ENCODE peak calls at places on chromosomes 2 and 18, in nine cellular contexts. W, G, T, Q, X, L, P, A and V are unnamed samples.

GRCh38 chr2:60959501-60959900 is 58.0 kb upstream of the PEX13 start:
- DNase-seq in W (no peak), L (no peak), T (no peak), X (no peak), G (no peak), Q (no peak), A (no peak), P (no peak), V (no peak)

GRCh38 chr2:164456599-164456998 is 164.7 kb downstream of the GRB14 start:
- DNase-seq in P (peak), L (no peak), A (no peak), X (no peak), T (peak), Q (no peak), G (no peak), W (peak), V (no peak)

GRCh38 chr2:26144953-26145680 is 27.8 kb upstream of the GAREM2 start:
- DNase-seq in G (peak), L (peak), A (peak), Q (no peak), T (peak), W (peak), P (peak), X (peak), V (peak)

GRCh38 chr2:46749042-46749461 is 166.6 kb downstream of the MCFD2 start:
- DNase-seq in A (peak), G (no peak), X (no peak), P (peak), W (peak), T (peak), L (no peak), Q (no peak), V (no peak)

GRCh38 chr2:190404487-190404886 is 3.7 kb upstream of the MFSD6 start:
- DNase-seq in P (peak), G (no peak), T (no peak), L (no peak), Q (no peak), A (no peak), X (no peak), W (peak), V (no peak)

GRCh38 chr2:239600194-239600593 is 199.4 kb upstream of the HDAC4 start:
- DNase-seq in L (no peak), G (no peak), T (no peak), W (no peak), Q (no peak), X (no peak), A (no peak), P (no peak), V (no peak)

GRCh38 chr18:25350561-25351201 is 1.3 kb downstream of the ZNF521 start:
- DNase-seq in A (no peak), G (peak), W (peak), T (peak), X (no peak), P (peak), L (no peak), Q (peak), V (no peak)

GRCh38 chr2:12330916-12331315 is 385.8 kb upstream of the TRIB2 start:
- DNase-seq in G (no peak), Q (no peak), P (peak), T (no peak), W (peak), X (no peak), L (no peak), A (no peak), V (no peak)

GRCh38 chr2:9001229-9001628 is 2.3 kb downstream of the MBOAT2 start:
- DNase-seq in L (peak), T (no peak), P (peak), Q (no peak), A (no peak), G (no peak), X (no peak), W (peak), V (no peak)

GRCh38 chr2:152348388-152348787 is 13.4 kb downstream of the FMNL2 start:
- DNase-seq in G (no peak), X (no peak), Q (no peak), T (no peak), P (peak), W (peak), L (no peak), A (no peak), V (no peak)

GRCh38 chr2:68043719-68044498 is 18.9 kb downstream of the C1D start:
- DNase-seq in L (no peak), A (peak), W (peak), G (no peak), X (no peak), P (peak), Q (no peak), T (no peak), V (no peak)

GRCh38 chr2:60530660-60531276 is 22.7 kb downstream of the BCL11A start:
- DNase-seq in G (peak), X (peak), W (peak), A (no peak), L (peak), Q (no peak), T (peak), P (no peak), V (no peak)

GRCh38 chr2:139925903-139926302 is 1145.7 kb upstream of the NXPH2 start:
- DNase-seq in L (no peak), Q (no peak), P (no peak), W (no peak), A (no peak), G (no peak), X (no peak), T (no peak), V (no peak)

GRCh38 chr2:29182920-29183319 is 67.7 kb downstream of the CLIP4 start:
- DNase-seq in L (no peak), T (no peak), X (no peak), Q (no peak), W (no peak), P (no peak), A (no peak), G (no peak), V (no peak)

GRCh38 chr2:119216994-119217393 is 6.6 kb upstream of the STEAP3 start:
- DNase-seq in P (no peak), A (no peak), Q (no peak), X (peak), W (no peak), G (no peak), L (no peak), T (no peak), V (no peak)

GRCh38 chr2:119220720-119221301 is 2.8 kb upstream of the STEAP3 start:
- DNase-seq in W (no peak), T (no peak), G (no peak), A (no peak), X (no peak), L (no peak), Q (no peak), P (no peak), V (no peak)

GRCh38 chr2:119219873-119220272 is 3.8 kb upstream of the STEAP3 start:
- DNase-seq in A (no peak), P (no peak), Q (no peak), X (no peak), G (no peak), T (no peak), L (no peak), W (peak), V (no peak)

GRCh38 chr2:119221609-119222008 is 2.0 kb upstream of the STEAP3 start:
- DNase-seq in G (no peak), T (no peak), P (no peak), Q (no peak), W (no peak), A (no peak), L (no peak), X (no peak), V (peak)

GRCh38 chr2:119218478-119219064 is 5.1 kb upstream of the STEAP3 start:
- DNase-seq in W (peak), P (peak), A (peak), G (no peak), X (peak), T (peak), L (peak), Q (no peak), V (no peak)
- TF ChIP-seq CTCF in W (peak), P (peak), A (peak), G (no peak), X (no peak), T (peak), L (peak), Q (peak), V (no peak)

GRCh38 chr2:220296174-220296573 is 668.7 kb downstream of the SLC4A3 start:
- DNase-seq in Q (no peak), G (no peak), L (no peak), A (no peak), W (peak), T (no peak), P (no peak), X (no peak), V (no peak)
- TF ChIP-seq CTCF in Q (no peak), G (no peak), L (no peak), A (peak), W (no peak), T (no peak), P (no peak), X (no peak), V (no peak)

GRCh38 chr18:52670903-52671302 is 330.9 kb downstream of the DCC start:
- DNase-seq in P (peak), G (peak), Q (no peak), L (peak), A (no peak), T (peak), W (peak), X (no peak), V (no peak)
- TF ChIP-seq CTCF in P (peak), G (no peak), Q (peak), L (peak), A (no peak), T (no peak), W (no peak), X (no peak), V (no peak)

GRCh38 chr2:28173377-28173776 is 219.3 kb upstream of the FOSL2 start:
- DNase-seq in G (no peak), T (no peak), X (no peak), P (no peak), A (no peak), Q (no peak), W (no peak), L (no peak), V (no peak)

GRCh38 chr2:28172114-28172898 is 220.4 kb upstream of the FOSL2 start:
- DNase-seq in L (no peak), Q (no peak), X (no peak), T (no peak), P (no peak), A (no peak), G (no peak), W (peak), V (no peak)

GRCh38 chr2:28174211-28174610 is 218.4 kb upstream of the FOSL2 start:
- DNase-seq in T (no peak), W (no peak), Q (no peak), P (no peak), A (no peak), L (no peak), X (no peak), G (no peak), V (no peak)

GRCh38 chr2:28169492-28169891 is 223.2 kb upstream of the FOSL2 start:
- DNase-seq in W (no peak), T (no peak), P (no peak), L (no peak), A (no peak), G (no peak), X (no peak), Q (no peak), V (no peak)

GRCh38 chr2:28175028-28175427 is 217.6 kb upstream of the FOSL2 start:
- DNase-seq in A (no peak), X (no peak), G (no peak), P (no peak), Q (no peak), T (peak), W (no peak), L (no peak), V (no peak)
- TF ChIP-seq CTCF in A (no peak), X (no peak), G (no peak), P (no peak), Q (no peak), T (no peak), W (no peak), L (no peak), V (no peak)

DNA sequence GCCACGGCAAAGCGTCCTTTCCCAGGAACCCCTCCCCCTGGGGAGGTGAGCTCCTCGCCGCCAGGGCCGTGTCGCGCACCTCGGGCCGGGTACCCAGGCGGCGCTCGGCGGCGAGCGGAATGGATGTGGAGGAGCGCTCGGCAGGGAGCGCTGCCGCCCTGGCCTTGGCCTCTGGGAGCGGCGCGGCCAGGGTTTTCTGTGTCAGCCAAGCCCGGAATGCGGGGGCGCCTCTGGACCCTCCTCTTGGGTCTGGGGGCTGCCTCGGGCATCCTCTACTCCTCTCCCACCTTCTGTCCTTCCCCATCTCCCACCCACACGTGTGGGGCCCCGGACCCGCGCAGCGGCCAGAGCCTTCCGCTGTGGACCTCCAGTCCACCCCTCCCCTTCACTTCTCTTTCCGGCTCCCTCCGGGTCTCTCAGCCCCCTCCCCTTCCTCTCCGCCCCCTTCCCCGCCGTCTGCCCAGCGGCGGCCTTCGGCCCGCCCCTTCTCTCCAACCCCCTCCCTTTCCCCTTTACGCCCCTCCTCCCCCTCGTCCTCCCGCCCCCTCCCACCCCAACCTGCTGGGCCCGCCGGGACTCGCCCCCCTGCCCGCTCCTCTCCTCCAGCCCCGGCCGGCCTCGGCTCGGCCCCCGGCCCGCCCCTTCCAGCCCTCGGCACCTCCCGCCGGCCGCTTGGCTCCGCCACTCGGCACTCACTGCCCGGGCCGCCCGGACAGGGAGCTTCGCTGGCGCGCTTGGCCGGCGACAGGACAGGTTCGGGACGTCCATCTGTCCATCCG is at the start of gene MERTK:
- DNase-seq in G (peak), L (peak), T (peak), X (peak), W (peak), Q (peak), A (no peak), P (peak), V (no peak)
- TF ChIP-seq CTCF in G (peak), L (peak), T (peak), X (no peak), W (peak), Q (peak), A (peak), P (peak), V (peak)

GRCh38 chr2:69720404-69720803 is 21.5 kb upstream of the ANXA4 start:
- DNase-seq in G (no peak), T (no peak), L (no peak), X (no peak), A (no peak), P (peak), W (no peak), Q (no peak), V (no peak)
- TF ChIP-seq CTCF in G (no peak), T (peak), L (no peak), X (no peak), A (peak), P (peak), W (peak), Q (peak), V (peak)